ENCODE peak calls at places on chromosome 18, in ten cellular contexts. K is omental fat pad, I is RWPE1, D is kidney epithelial cell, L is fibroblast of lung, V is PC-3, T is ovary, M is IMR-90, Z is BJ, U is NB4. N is an unnamed sample.

GRCh38 chr18:47873625-47874024 is 56.8 kb downstream of the SMAD2 start:
- DNase-seq in K (no peak), M (no peak), L (no peak), Z (no peak), V (no peak), D (no peak), T (no peak), I (no peak), U (no peak), N (no peak)

GRCh38 chr18:63604791-63605567 is 17.8 kb downstream of the SERPINB13 start:
- DNase-seq in U (no peak), Z (peak), K (no peak), L (peak), T (no peak), M (peak), D (peak), V (peak), I (peak), N (no peak)

GRCh38 chr18:10424576-10425314 is 29.7 kb upstream of the APCDD1 start:
- DNase-seq in T (peak), M (no peak), V (no peak), K (no peak), U (no peak), I (no peak), L (no peak), Z (no peak), D (no peak), N (no peak)

GRCh38 chr18:50247562-50247961 is 18.7 kb downstream of the CFAP53 start:
- DNase-seq in Z (no peak), U (no peak), K (no peak), L (no peak), V (no peak), T (no peak), M (no peak), D (no peak), I (no peak), N (no peak)

GRCh38 chr18:79519751-79520472 is 124.2 kb downstream of the NFATC1 start:
- DNase-seq in K (no peak), M (peak), D (no peak), I (no peak), L (peak), U (no peak), V (no peak), Z (no peak), T (no peak), N (peak)

GRCh38 chr18:10397004-10397403 is 57.4 kb upstream of the APCDD1 start:
- DNase-seq in K (no peak), I (no peak), V (no peak), Z (no peak), U (no peak), T (no peak), L (no peak), M (no peak), D (no peak), N (no peak)

GRCh38 chr18:22063672-22064071 is 105.7 kb upstream of the GATA6 start:
- DNase-seq in T (no peak), K (no peak), U (no peak), I (no peak), M (no peak), L (no peak), D (no peak), V (no peak), Z (no peak), N (no peak)

GRCh38 chr18:58263055-58263732 is 219.2 kb downstream of the NEDD4L start:
- DNase-seq in U (no peak), V (peak), I (peak), L (peak), K (no peak), M (peak), D (no peak), T (no peak), Z (no peak), N (no peak)

GRCh38 chr18:57780318-57781127 is 22.6 kb downstream of the ATP8B1 start:
- DNase-seq in Z (no peak), I (peak), D (peak), U (peak), M (peak), L (peak), K (no peak), V (peak), T (no peak), N (no peak)

GRCh38 chr18:13614701-13615288 is 111.6 kb downstream of the FAM210A start:
- DNase-seq in L (no peak), D (no peak), Z (no peak), I (no peak), V (no peak), U (no peak), T (no peak), M (no peak), K (no peak), N (no peak)

DNA sequence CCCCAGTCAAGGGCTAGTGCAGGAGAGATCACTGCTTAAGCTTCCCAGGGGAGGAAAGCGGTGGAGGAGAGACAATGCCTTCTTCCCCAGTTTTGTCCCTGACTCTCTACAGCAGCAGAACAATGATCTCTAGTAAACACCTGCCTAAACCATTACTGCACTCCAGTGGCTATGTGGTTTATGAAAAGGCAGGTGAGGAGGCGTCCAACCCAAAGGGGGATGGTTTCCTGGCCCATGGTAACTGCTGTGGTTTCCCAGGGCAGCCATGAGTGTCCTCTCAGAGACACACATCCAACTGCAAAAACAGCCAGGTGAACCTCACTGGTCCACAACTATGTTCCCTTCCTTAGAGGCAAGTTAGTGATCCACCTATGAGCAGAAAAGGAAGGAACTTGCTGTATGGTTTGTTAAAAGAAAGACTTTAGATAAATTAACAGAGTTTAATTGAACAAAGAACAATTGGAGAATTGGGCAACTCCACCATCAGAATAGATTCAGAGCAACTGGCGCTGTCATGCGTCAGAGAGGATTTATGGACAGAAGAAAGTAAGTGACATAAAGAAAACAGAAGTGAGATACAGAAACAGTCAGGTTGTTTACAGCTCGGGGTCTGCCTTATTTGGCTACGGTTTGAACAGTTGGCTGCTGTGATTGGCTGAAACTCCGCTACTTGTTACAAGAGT is 4.8 kb upstream of the TTC39C start:
- DNase-seq in I (no peak), T (no peak), Z (no peak), M (no peak), D (no peak), L (no peak), K (no peak), V (no peak), U (no peak), N (no peak)
- TF ChIP-seq CTCF in I (no peak), T (no peak), Z (no peak), M (no peak), D (no peak), L (no peak), K (no peak), V (no peak), U (no peak), N (no peak)

DNA sequence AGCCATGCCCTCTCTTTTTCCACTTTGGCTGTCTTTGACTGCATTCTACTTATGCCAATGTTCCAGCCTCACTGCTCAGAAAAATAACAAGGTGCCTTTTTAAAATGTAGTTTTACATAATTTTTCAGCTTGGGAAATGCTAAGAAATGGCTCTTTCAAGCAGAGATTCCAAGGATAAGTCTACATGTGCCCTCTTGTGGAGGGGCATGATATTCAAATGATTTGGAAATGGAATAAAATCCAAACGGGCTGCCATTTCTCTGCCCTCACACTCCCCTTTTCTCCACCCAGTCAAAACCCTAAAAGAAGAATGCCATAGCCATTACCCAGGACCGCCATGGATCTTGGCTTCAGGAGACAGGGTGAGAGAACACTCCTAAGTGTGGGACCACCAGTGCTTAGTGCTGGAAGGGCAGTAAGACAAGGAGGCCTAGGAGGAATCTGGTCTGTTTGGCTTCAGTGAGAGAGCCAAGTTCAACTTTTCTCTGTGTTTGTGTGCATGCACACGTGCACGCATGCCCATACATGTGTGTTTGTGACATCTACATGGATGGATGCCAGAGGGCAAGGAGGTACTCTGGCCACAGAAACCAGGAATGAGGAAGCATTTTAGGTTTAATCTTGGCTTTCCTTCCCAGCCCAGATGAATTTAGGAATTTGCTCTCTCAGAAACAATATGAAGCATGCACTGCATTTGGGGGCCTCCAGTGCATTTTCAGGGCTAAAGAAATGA is 174.0 kb upstream of the SLC14A2 start:
- DNase-seq in T (no peak), Z (no peak), M (peak), L (peak), U (no peak), D (no peak), I (peak), K (no peak), V (peak), N (no peak)
- TF ChIP-seq CTCF in T (no peak), Z (peak), M (peak), L (peak), U (no peak), D (peak), I (peak), K (no peak), V (peak), N (peak)

GRCh38 chr18:53698907-53699306 is 525.6 kb downstream of the MBD2 start:
- DNase-seq in L (peak), D (peak), M (no peak), T (no peak), I (peak), Z (no peak), V (peak), K (no peak), U (peak), N (peak)
- TF ChIP-seq CTCF in L (peak), D (peak), M (no peak), T (no peak), I (peak), Z (peak), V (peak), K (no peak), U (peak), N (no peak)

DNA sequence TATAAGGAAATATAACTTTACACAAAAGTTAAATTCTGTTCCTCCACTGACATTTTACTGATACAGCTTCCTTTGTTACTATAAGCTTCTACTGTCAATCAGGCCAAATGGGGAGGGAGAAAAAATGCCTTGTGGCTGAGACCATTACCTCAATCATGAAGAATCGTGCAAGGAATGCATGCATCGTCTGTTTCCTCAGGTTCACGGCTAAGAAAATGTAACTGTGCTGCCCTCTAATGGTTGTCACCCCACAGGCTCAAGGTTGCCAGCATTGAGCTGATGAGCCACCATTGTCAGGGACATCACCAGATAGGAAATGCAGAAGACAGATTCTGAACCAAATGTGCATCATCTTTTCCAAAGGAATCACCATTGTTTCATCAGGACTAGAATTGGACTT is 426.9 kb downstream of the CDH2 start:
- DNase-seq in L (peak), T (no peak), U (peak), Z (no peak), K (no peak), I (peak), M (peak), D (peak), V (peak), N (peak)
- TF ChIP-seq CTCF in L (peak), T (no peak), U (peak), Z (peak), K (no peak), I (no peak), M (peak), D (peak), V (peak), N (peak)

GRCh38 chr18:27017901-27018500 is 152.5 kb upstream of the AQP4 start:
- DNase-seq in L (no peak), D (no peak), V (peak), I (peak), M (no peak), U (peak), T (no peak), Z (no peak), K (no peak), N (no peak)
- TF ChIP-seq CTCF in L (peak), D (peak), V (peak), I (peak), M (peak), U (peak), T (peak), Z (peak), K (no peak), N (peak)

DNA sequence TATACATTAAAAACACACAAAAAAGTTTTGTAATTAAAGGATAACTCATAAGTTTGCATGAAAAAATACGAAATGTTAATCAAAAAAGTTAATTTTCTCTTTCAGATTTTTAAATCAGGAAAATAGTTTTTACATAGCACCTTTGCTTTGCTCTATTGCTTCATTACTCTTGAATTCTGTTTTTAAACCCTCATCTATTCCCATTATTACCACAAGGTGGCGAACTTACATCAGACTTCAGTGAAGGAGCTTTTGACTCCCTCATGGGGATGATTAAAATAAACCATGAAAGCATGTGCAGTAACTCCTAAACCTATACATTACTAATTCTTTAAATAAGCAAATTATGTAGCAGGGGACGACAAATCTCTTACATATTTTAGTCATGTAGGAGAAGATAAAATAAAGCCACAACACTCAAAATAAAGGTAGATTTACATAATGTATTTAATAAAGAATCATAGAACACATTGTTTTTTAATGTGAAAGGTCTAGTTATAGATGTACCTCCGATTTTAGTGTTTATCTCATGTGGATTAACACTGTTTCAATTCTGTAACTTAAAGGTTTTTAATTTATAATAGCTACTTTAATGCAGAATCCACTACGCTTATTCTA is 105.2 kb downstream of the NETO1 start:
- DNase-seq in U (peak), K (no peak), Z (no peak), D (no peak), V (peak), M (peak), L (peak), I (peak), T (no peak), N (peak)
- TF ChIP-seq CTCF in U (peak), K (no peak), Z (peak), D (peak), V (peak), M (peak), L (peak), I (peak), T (peak), N (peak)

GRCh38 chr18:11728247-11728646 is 39.2 kb downstream of the GNAL start:
- DNase-seq in Z (no peak), L (peak), M (no peak), T (no peak), I (peak), K (no peak), D (no peak), V (peak), U (peak), N (peak)
- TF ChIP-seq CTCF in Z (peak), L (peak), M (no peak), T (no peak), I (no peak), K (no peak), D (peak), V (peak), U (peak), N (no peak)

DNA sequence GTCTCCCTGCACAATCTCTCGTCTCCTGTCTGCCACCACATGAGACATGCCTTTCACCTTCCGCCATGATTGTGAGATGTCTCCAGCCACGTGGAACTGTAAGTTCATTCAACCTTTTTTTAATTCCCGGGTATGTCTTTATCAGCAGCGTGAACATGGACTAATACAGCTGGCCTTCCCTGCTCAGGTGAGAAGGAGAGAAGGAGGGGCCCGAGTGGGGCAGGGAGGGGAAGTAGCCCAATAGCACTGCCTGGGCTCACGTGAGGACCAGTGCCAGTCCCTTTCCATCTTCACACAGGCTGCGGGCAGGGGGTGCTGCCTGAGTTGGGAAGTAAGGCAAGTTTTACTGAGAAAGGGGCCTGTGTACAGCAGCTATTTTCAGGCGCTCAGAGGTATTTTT is 70.7 kb downstream of the CYB5A start:
- DNase-seq in T (no peak), M (no peak), Z (no peak), K (no peak), U (no peak), I (no peak), V (no peak), D (no peak), L (no peak), N (no peak)
- TF ChIP-seq CTCF in T (no peak), M (no peak), Z (no peak), K (no peak), U (no peak), I (no peak), V (no peak), D (no peak), L (no peak), N (no peak)